ENCODE peak calls at places on chromosome 2, in nine cellular contexts. One of them, this sample, is unnamed.

GRCh38 chr2:75523313-75524275 is 37.1 kb downstream of the EVA1A start:
- DNase-seq in IMR-90: peak
- DNase-seq in foreskin fibroblast: peak
- DNase-seq in prostate gland: no peak
- DNase-seq in GM12864: no peak
- DNase-seq in pancreas: no peak
- DNase-seq in mucosa of descending colon: no peak
- DNase-seq in PC-9: peak
- DNase-seq in thoracic aorta: no peak
- DNase-seq in this sample: peak

GRCh38 chr2:61017003-61017555 is 441 bp upstream of the PEX13 start:
- DNase-seq in IMR-90: peak
- DNase-seq in foreskin fibroblast: peak
- DNase-seq in mucosa of descending colon: peak
- DNase-seq in GM12864: peak
- DNase-seq in pancreas: peak
- DNase-seq in thoracic aorta: peak
- DNase-seq in prostate gland: peak
- DNase-seq in PC-9: peak
- DNase-seq in this sample: peak

GRCh38 chr2:109197491-109198480 is 68.8 kb downstream of the SH3RF3 start:
- DNase-seq in PC-9: no peak
- DNase-seq in mucosa of descending colon: no peak
- DNase-seq in GM12864: no peak
- DNase-seq in thoracic aorta: no peak
- DNase-seq in pancreas: no peak
- DNase-seq in foreskin fibroblast: no peak
- DNase-seq in prostate gland: no peak
- DNase-seq in IMR-90: no peak
- DNase-seq in this sample: no peak

GRCh38 chr2:133660511-133660910 is 92.2 kb upstream of the NCKAP5 start:
- DNase-seq in foreskin fibroblast: peak
- DNase-seq in IMR-90: no peak
- DNase-seq in thoracic aorta: no peak
- DNase-seq in prostate gland: no peak
- DNase-seq in pancreas: no peak
- DNase-seq in mucosa of descending colon: no peak
- DNase-seq in GM12864: no peak
- DNase-seq in PC-9: no peak
- DNase-seq in this sample: no peak

GRCh38 chr2:235709124-235709813 is 215.4 kb downstream of the AGAP1 start:
- DNase-seq in IMR-90: peak
- DNase-seq in thoracic aorta: no peak
- DNase-seq in foreskin fibroblast: peak
- DNase-seq in GM12864: no peak
- DNase-seq in mucosa of descending colon: peak
- DNase-seq in prostate gland: no peak
- DNase-seq in pancreas: no peak
- DNase-seq in PC-9: peak
- DNase-seq in this sample: peak

GRCh38 chr2:201057089-201057499 is 14.4 kb downstream of the HYCC2 start:
- DNase-seq in PC-9: no peak
- DNase-seq in GM12864: no peak
- DNase-seq in mucosa of descending colon: no peak
- DNase-seq in foreskin fibroblast: peak
- DNase-seq in pancreas: no peak
- DNase-seq in thoracic aorta: no peak
- DNase-seq in prostate gland: no peak
- DNase-seq in IMR-90: peak
- DNase-seq in this sample: peak

GRCh38 chr2:72891091-72891818 is 4.0 kb downstream of the SPR start:
- DNase-seq in PC-9: no peak
- DNase-seq in thoracic aorta: no peak
- DNase-seq in prostate gland: no peak
- DNase-seq in pancreas: no peak
- DNase-seq in GM12864: no peak
- DNase-seq in IMR-90: peak
- DNase-seq in foreskin fibroblast: peak
- DNase-seq in mucosa of descending colon: no peak
- DNase-seq in this sample: no peak

GRCh38 chr2:152443771-152444170 is 108.8 kb downstream of the FMNL2 start:
- DNase-seq in GM12864: no peak
- DNase-seq in pancreas: no peak
- DNase-seq in foreskin fibroblast: no peak
- DNase-seq in IMR-90: peak
- DNase-seq in thoracic aorta: no peak
- DNase-seq in prostate gland: no peak
- DNase-seq in PC-9: no peak
- DNase-seq in mucosa of descending colon: no peak
- DNase-seq in this sample: peak

DNA sequence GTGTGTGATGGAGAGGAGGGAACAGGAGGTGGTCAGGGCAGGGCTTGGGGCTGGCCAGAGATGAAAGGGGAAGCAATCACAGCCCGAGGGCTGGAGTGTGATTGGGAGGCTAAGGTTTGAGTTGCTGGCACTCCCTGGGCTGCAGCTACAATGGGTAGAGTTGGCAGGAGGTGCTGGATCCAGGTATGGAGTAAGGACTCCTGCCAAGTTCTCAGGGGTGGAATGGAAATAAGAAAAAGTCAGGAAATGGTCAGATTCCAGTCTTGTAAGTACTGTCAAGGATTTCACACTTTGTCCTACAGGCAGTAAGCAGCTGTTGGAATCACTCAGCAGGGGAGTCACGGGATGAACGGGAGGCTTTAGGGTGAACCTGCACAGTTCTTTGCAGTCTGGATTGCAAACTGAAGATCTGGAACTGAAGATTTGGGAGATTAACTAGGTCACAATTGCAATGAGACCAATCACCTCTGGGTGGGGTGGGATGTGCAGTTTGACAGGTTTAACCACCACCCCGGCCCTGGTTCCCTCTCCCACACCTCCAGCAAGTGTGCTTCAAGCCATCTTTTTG is 10.9 kb upstream of the INPP5D start:
- DNase-seq in mucosa of descending colon: no peak
- DNase-seq in IMR-90: no peak
- DNase-seq in thoracic aorta: no peak
- DNase-seq in pancreas: no peak
- DNase-seq in GM12864: no peak
- DNase-seq in prostate gland: no peak
- DNase-seq in PC-9: peak
- DNase-seq in foreskin fibroblast: no peak
- DNase-seq in this sample: peak
- TF ChIP-seq CTCF in mucosa of descending colon: no peak
- TF ChIP-seq CTCF in IMR-90: no peak
- TF ChIP-seq CTCF in thoracic aorta: no peak
- TF ChIP-seq CTCF in pancreas: no peak
- TF ChIP-seq CTCF in GM12864: no peak
- TF ChIP-seq CTCF in prostate gland: no peak
- TF ChIP-seq CTCF in PC-9: peak
- TF ChIP-seq CTCF in foreskin fibroblast: no peak
- TF ChIP-seq CTCF in this sample: no peak

GRCh38 chr2:128735296-128735960 is 416.8 kb upstream of the HS6ST1 start:
- DNase-seq in IMR-90: no peak
- DNase-seq in foreskin fibroblast: no peak
- DNase-seq in mucosa of descending colon: no peak
- DNase-seq in GM12864: no peak
- DNase-seq in PC-9: no peak
- DNase-seq in prostate gland: no peak
- DNase-seq in pancreas: peak
- DNase-seq in thoracic aorta: no peak
- DNase-seq in this sample: no peak

GRCh38 chr2:128736046-128736688 is 417.5 kb upstream of the HS6ST1 start:
- DNase-seq in pancreas: no peak
- DNase-seq in prostate gland: no peak
- DNase-seq in mucosa of descending colon: no peak
- DNase-seq in GM12864: no peak
- DNase-seq in thoracic aorta: no peak
- DNase-seq in PC-9: no peak
- DNase-seq in IMR-90: no peak
- DNase-seq in foreskin fibroblast: no peak
- DNase-seq in this sample: peak

GRCh38 chr2:128736689-128737545 is 418.2 kb upstream of the HS6ST1 start:
- DNase-seq in IMR-90: peak
- DNase-seq in foreskin fibroblast: peak
- DNase-seq in thoracic aorta: no peak
- DNase-seq in PC-9: peak
- DNase-seq in GM12864: no peak
- DNase-seq in mucosa of descending colon: peak
- DNase-seq in prostate gland: peak
- DNase-seq in pancreas: peak
- DNase-seq in this sample: peak

GRCh38 chr2:128738446-128739110 is 419.9 kb upstream of the HS6ST1 start:
- DNase-seq in mucosa of descending colon: no peak
- DNase-seq in PC-9: no peak
- DNase-seq in IMR-90: no peak
- DNase-seq in GM12864: no peak
- DNase-seq in foreskin fibroblast: no peak
- DNase-seq in pancreas: no peak
- DNase-seq in thoracic aorta: no peak
- DNase-seq in prostate gland: no peak
- DNase-seq in this sample: peak

GRCh38 chr2:128737546-128737826 is 418.8 kb upstream of the HS6ST1 start:
- DNase-seq in PC-9: no peak
- DNase-seq in prostate gland: no peak
- DNase-seq in GM12864: no peak
- DNase-seq in foreskin fibroblast: no peak
- DNase-seq in mucosa of descending colon: no peak
- DNase-seq in IMR-90: no peak
- DNase-seq in thoracic aorta: no peak
- DNase-seq in pancreas: no peak
- DNase-seq in this sample: no peak
- H3K4me3 ChIP-seq in PC-9: no peak
- H3K4me3 ChIP-seq in prostate gland: no peak
- H3K4me3 ChIP-seq in GM12864: no peak
- H3K4me3 ChIP-seq in foreskin fibroblast: no peak
- H3K4me3 ChIP-seq in mucosa of descending colon: no peak
- H3K4me3 ChIP-seq in IMR-90: no peak
- H3K4me3 ChIP-seq in thoracic aorta: no peak
- H3K4me3 ChIP-seq in pancreas: no peak
- H3K4me3 ChIP-seq in this sample: no peak

GRCh38 chr2:178917555-178917954 is 110.3 kb upstream of the TTN start:
- DNase-seq in prostate gland: no peak
- DNase-seq in GM12864: no peak
- DNase-seq in thoracic aorta: no peak
- DNase-seq in IMR-90: no peak
- DNase-seq in PC-9: no peak
- DNase-seq in pancreas: no peak
- DNase-seq in foreskin fibroblast: no peak
- DNase-seq in mucosa of descending colon: no peak
- DNase-seq in this sample: no peak

GRCh38 chr2:178910005-178910404 is 102.8 kb upstream of the TTN start:
- DNase-seq in pancreas: no peak
- DNase-seq in mucosa of descending colon: no peak
- DNase-seq in prostate gland: no peak
- DNase-seq in IMR-90: no peak
- DNase-seq in PC-9: no peak
- DNase-seq in GM12864: no peak
- DNase-seq in foreskin fibroblast: no peak
- DNase-seq in thoracic aorta: no peak
- DNase-seq in this sample: no peak

GRCh38 chr2:178915423-178915822 is 108.2 kb upstream of the TTN start:
- DNase-seq in PC-9: no peak
- DNase-seq in pancreas: no peak
- DNase-seq in GM12864: no peak
- DNase-seq in mucosa of descending colon: no peak
- DNase-seq in prostate gland: no peak
- DNase-seq in IMR-90: no peak
- DNase-seq in thoracic aorta: no peak
- DNase-seq in foreskin fibroblast: no peak
- DNase-seq in this sample: no peak

GRCh38 chr2:178912416-178913056 is 105.3 kb upstream of the TTN start:
- DNase-seq in prostate gland: no peak
- DNase-seq in foreskin fibroblast: peak
- DNase-seq in IMR-90: peak
- DNase-seq in PC-9: no peak
- DNase-seq in GM12864: no peak
- DNase-seq in pancreas: no peak
- DNase-seq in thoracic aorta: no peak
- DNase-seq in mucosa of descending colon: no peak
- DNase-seq in this sample: peak

GRCh38 chr2:178914259-178914849 is 107.1 kb upstream of the TTN start:
- DNase-seq in mucosa of descending colon: peak
- DNase-seq in foreskin fibroblast: peak
- DNase-seq in thoracic aorta: peak
- DNase-seq in pancreas: peak
- DNase-seq in GM12864: peak
- DNase-seq in PC-9: peak
- DNase-seq in IMR-90: peak
- DNase-seq in prostate gland: peak
- DNase-seq in this sample: peak
- TF ChIP-seq CTCF in mucosa of descending colon: peak
- TF ChIP-seq CTCF in foreskin fibroblast: peak
- TF ChIP-seq CTCF in thoracic aorta: peak
- TF ChIP-seq CTCF in pancreas: peak
- TF ChIP-seq CTCF in GM12864: peak
- TF ChIP-seq CTCF in PC-9: peak
- TF ChIP-seq CTCF in IMR-90: peak
- TF ChIP-seq CTCF in prostate gland: peak
- TF ChIP-seq CTCF in this sample: peak

GRCh38 chr2:207764096-207764630 is 5.5 kb downstream of the FZD5 start:
- DNase-seq in mucosa of descending colon: no peak
- DNase-seq in IMR-90: no peak
- DNase-seq in PC-9: no peak
- DNase-seq in foreskin fibroblast: no peak
- DNase-seq in thoracic aorta: no peak
- DNase-seq in prostate gland: no peak
- DNase-seq in pancreas: no peak
- DNase-seq in GM12864: no peak
- DNase-seq in this sample: no peak

GRCh38 chr2:207766697-207767460 is 2.8 kb downstream of the FZD5 start:
- DNase-seq in PC-9: no peak
- DNase-seq in mucosa of descending colon: peak
- DNase-seq in IMR-90: no peak
- DNase-seq in thoracic aorta: no peak
- DNase-seq in foreskin fibroblast: no peak
- DNase-seq in pancreas: peak
- DNase-seq in prostate gland: no peak
- DNase-seq in GM12864: no peak
- DNase-seq in this sample: no peak

GRCh38 chr2:207765541-207765940 is 4.2 kb downstream of the FZD5 start:
- DNase-seq in pancreas: no peak
- DNase-seq in foreskin fibroblast: no peak
- DNase-seq in thoracic aorta: no peak
- DNase-seq in mucosa of descending colon: peak
- DNase-seq in GM12864: no peak
- DNase-seq in prostate gland: no peak
- DNase-seq in IMR-90: no peak
- DNase-seq in PC-9: no peak
- DNase-seq in this sample: no peak

GRCh38 chr2:207767461-207768167 is 2.1 kb downstream of the FZD5 start:
- DNase-seq in pancreas: peak
- DNase-seq in prostate gland: peak
- DNase-seq in thoracic aorta: no peak
- DNase-seq in mucosa of descending colon: peak
- DNase-seq in foreskin fibroblast: peak
- DNase-seq in IMR-90: no peak
- DNase-seq in GM12864: no peak
- DNase-seq in PC-9: peak
- DNase-seq in this sample: peak

DNA sequence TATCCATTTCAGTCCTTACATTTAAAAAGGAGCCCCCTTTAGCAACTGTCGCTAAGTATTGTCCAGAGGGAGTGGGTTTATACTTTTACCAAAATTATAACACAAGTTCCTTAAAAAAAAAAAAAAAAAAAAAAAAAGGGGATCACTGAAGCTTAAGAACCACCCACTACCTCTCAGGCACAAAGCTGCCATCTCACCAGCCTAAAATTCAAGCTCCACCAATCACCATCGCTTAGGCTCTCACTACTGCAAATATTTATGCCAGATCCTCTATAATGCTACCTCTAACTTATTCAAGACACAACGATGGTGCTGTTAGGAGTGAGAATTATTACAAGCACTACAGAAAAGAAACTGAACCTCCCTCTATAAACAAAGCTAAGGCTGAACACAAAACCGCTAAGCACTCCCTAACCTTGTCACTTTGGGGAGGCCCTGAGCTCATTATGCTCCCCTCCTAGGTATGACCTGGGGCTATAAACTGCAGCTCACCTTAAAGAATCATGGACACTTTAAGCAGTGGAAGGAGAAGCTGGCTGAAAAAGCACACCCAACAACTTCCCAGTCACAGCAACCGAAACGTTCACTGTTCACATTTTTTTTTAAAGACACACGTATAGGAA is 3.6 kb downstream of the FZD5 start:
- DNase-seq in GM12864: no peak
- DNase-seq in IMR-90: no peak
- DNase-seq in PC-9: no peak
- DNase-seq in thoracic aorta: no peak
- DNase-seq in pancreas: no peak
- DNase-seq in prostate gland: no peak
- DNase-seq in mucosa of descending colon: no peak
- DNase-seq in foreskin fibroblast: no peak
- DNase-seq in this sample: no peak
- H3K4me3 ChIP-seq in GM12864: no peak
- H3K4me3 ChIP-seq in IMR-90: no peak
- H3K4me3 ChIP-seq in PC-9: no peak
- H3K4me3 ChIP-seq in thoracic aorta: no peak
- H3K4me3 ChIP-seq in pancreas: no peak
- H3K4me3 ChIP-seq in prostate gland: no peak
- H3K4me3 ChIP-seq in mucosa of descending colon: no peak
- H3K4me3 ChIP-seq in foreskin fibroblast: no peak
- H3K4me3 ChIP-seq in this sample: no peak

This sample was measured in choroid plexus epithelial cell.